ENCODE peak calls at places on chromosome 11, in six cellular contexts. G is fibroblast of mammary gland, O is ovary, T is cardiac fibroblast, Y is Peyer's patch, L is HepG2. J is an unnamed sample.

GRCh38 chr11:77633856-77634425 is 3.7 kb downstream of the CLNS1A start:
- DNase-seq in G (no peak), O (no peak), T (peak), Y (no peak), L (no peak), J (no peak)

GRCh38 chr11:47325271-47326041 is 27.0 kb downstream of the MYBPC3 start:
- DNase-seq in G (no peak), O (no peak), T (no peak), Y (peak), L (no peak), J (no peak)

GRCh38 chr11:63573881-63574855 is 11.0 kb upstream of the PLAAT2 start:
- DNase-seq in G (peak), O (peak), T (peak), Y (peak), L (peak), J (no peak)

GRCh38 chr11:131914299-131914902 is 544.0 kb downstream of the NTM start:
- DNase-seq in G (peak), O (no peak), T (peak), Y (no peak), L (no peak), J (no peak)

GRCh38 chr11:34644669-34645406 is 23.9 kb downstream of the EHF start:
- DNase-seq in G (peak), O (no peak), T (peak), Y (no peak), L (no peak), J (no peak)

GRCh38 chr11:100849009-100849913 is 162.2 kb downstream of the ARHGAP42 start:
- DNase-seq in G (peak), O (no peak), T (peak), Y (no peak), L (no peak), J (no peak)

GRCh38 chr11:9264381-9265210 is 554 bp downstream of the DENND5A start:
- DNase-seq in G (peak), O (peak), T (peak), Y (peak), L (no peak), J (peak)

GRCh38 chr11:66336234-66337102 is at the start of gene RIN1:
- DNase-seq in G (peak), O (peak), T (peak), Y (peak), L (peak), J (no peak)

GRCh38 chr11:128318856-128319474 is 268.4 kb downstream of the ETS1 start:
- DNase-seq in G (no peak), O (no peak), T (peak), Y (peak), L (no peak), J (no peak)

GRCh38 chr11:113296447-113297205 is 17.8 kb upstream of the TTC12 start:
- DNase-seq in G (no peak), O (peak), T (no peak), Y (no peak), L (no peak), J (no peak)

GRCh38 chr11:20023082-20023426 is 137.2 kb downstream of the DBX1 start:
- DNase-seq in G (no peak), O (no peak), T (no peak), Y (no peak), L (no peak), J (no peak)

GRCh38 chr11:127998421-127998820 is 588.9 kb downstream of the ETS1 start:
- DNase-seq in G (no peak), O (no peak), T (peak), Y (no peak), L (no peak), J (no peak)

GRCh38 chr11:72856551-72857342 is 42.5 kb downstream of the ATG16L2 start:
- DNase-seq in G (no peak), O (no peak), T (peak), Y (no peak), L (no peak), J (no peak)

GRCh38 chr11:65132988-65133700 is 1.2 kb downstream of the SYVN1 start:
- DNase-seq in G (no peak), O (peak), T (no peak), Y (peak), L (peak), J (no peak)

GRCh38 chr11:132126973-132127900 is 756.8 kb downstream of the NTM start:
- DNase-seq in G (peak), O (no peak), T (peak), Y (peak), L (peak), J (peak)

GRCh38 chr11:83865636-83866461 is 579.7 kb upstream of the CCDC90B start:
- DNase-seq in G (peak), O (no peak), T (peak), Y (no peak), L (no peak), J (no peak)

GRCh38 chr11:115168686-115169085 is 335.5 kb downstream of the CADM1 start:
- DNase-seq in G (no peak), O (no peak), T (no peak), Y (no peak), L (no peak), J (no peak)

GRCh38 chr11:86511086-86511551 is 136.4 kb downstream of the CCDC81 start:
- DNase-seq in G (peak), O (no peak), T (peak), Y (no peak), L (no peak), J (no peak)

GRCh38 chr11:19083166-19083565 is 22.6 kb upstream of the MRGPRX2 start:
- DNase-seq in G (no peak), O (no peak), T (no peak), Y (no peak), L (no peak), J (no peak)

GRCh38 chr11:19091366-19091765 is 25.6 kb upstream of the ZDHHC13 start:
- DNase-seq in G (no peak), O (no peak), T (peak), Y (no peak), L (no peak), J (no peak)

GRCh38 chr11:774873-775592 is 2.3 kb downstream of the GATD1 start:
- DNase-seq in G (peak), O (peak), T (peak), Y (no peak), L (no peak), J (no peak)

GRCh38 chr11:114169321-114169749 is 109.8 kb downstream of the ZBTB16 start:
- DNase-seq in G (peak), O (no peak), T (peak), Y (no peak), L (no peak), J (no peak)

GRCh38 chr11:358129-358805 is 11.0 kb upstream of the B4GALNT4 start:
- DNase-seq in G (no peak), O (peak), T (no peak), Y (no peak), L (no peak), J (no peak)

GRCh38 chr11:67439321-67440228 is 2.1 kb upstream of the PTPRCAP start:
- DNase-seq in G (no peak), O (peak), T (peak), Y (peak), L (peak), J (no peak)

GRCh38 chr11:441418-442274 is at the start of gene ANO9:
- DNase-seq in G (no peak), O (peak), T (no peak), Y (peak), L (peak), J (no peak)

GRCh38 chr11:102413497-102413896 is 39.1 kb downstream of the TMEM123 start:
- DNase-seq in G (no peak), O (no peak), T (no peak), Y (no peak), L (no peak), J (no peak)

GRCh38 chr11:21771097-21771496 is 421.8 kb upstream of the ANO5 start:
- DNase-seq in G (no peak), O (no peak), T (no peak), Y (no peak), L (no peak), J (no peak)

GRCh38 chr11:75548571-75549272 is 13.3 kb upstream of the SERPINH1 start:
- DNase-seq in G (no peak), O (no peak), T (no peak), Y (no peak), L (no peak), J (no peak)

GRCh38 chr11:111699579-111700156 is 66.5 kb downstream of the PPP2R1B start:
- DNase-seq in G (no peak), O (no peak), T (no peak), Y (no peak), L (no peak), J (no peak)

GRCh38 chr11:48095779-48096470 is 115.6 kb downstream of the PTPRJ start:
- DNase-seq in G (peak), O (peak), T (no peak), Y (no peak), L (no peak), J (no peak)

GRCh38 chr11:68302256-68303054 is 9.9 kb upstream of the LRP5 start:
- DNase-seq in G (peak), O (no peak), T (peak), Y (peak), L (peak), J (no peak)

GRCh38 chr11:46521947-46522681 is 71.7 kb downstream of the AMBRA1 start:
- DNase-seq in G (peak), O (no peak), T (peak), Y (no peak), L (no peak), J (no peak)

GRCh38 chr11:10414659-10415058 is 40.4 kb upstream of the AMPD3 start:
- DNase-seq in G (peak), O (no peak), T (peak), Y (peak), L (no peak), J (no peak)

GRCh38 chr11:73106347-73106746 is 35.8 kb downstream of the FCHSD2 start:
- DNase-seq in G (no peak), O (no peak), T (no peak), Y (no peak), L (no peak), J (no peak)

GRCh38 chr11:34075178-34075820 is 23.8 kb downstream of the CAPRIN1 start:
- DNase-seq in G (peak), O (no peak), T (peak), Y (no peak), L (no peak), J (no peak)

GRCh38 chr11:132493786-132494185 is 1038.5 kb downstream of the OPCML start:
- DNase-seq in G (no peak), O (no peak), T (no peak), Y (no peak), L (no peak), J (no peak)

GRCh38 chr11:2995893-2996554 is 3.9 kb upstream of the NAP1L4 start:
- DNase-seq in G (no peak), O (peak), T (no peak), Y (no peak), L (no peak), J (no peak)

DNA sequence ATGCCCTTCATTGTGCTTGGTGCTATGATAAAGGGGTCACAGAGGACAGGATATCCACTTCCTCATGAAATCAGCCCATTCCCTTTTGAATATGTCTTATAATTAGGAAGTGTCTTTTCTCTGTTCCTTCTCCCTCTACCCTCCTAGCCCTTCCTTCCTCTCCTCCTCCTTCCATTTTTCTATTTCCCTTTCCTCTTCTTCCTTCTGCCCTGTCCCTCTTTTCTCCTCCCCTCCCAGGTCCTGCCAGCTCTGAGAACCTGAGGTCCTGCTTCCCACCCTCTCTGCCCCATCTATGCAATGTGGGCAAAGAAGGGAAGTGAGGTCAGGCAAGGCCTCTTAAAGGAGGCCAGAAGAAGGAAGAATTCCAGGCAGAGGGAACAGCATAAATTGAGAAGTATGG is 7.8 kb upstream of the UBASH3B start:
- DNase-seq in G (no peak), O (no peak), T (no peak), Y (no peak), L (no peak), J (no peak)
- TF ChIP-seq CTCF in G (no peak), O (no peak), T (no peak), Y (no peak), L (no peak), J (no peak)

GRCh38 chr11:57324154-57324885 is 432 bp downstream of the TNKS1BP1 start:
- DNase-seq in G (peak), O (peak), T (peak), Y (no peak), L (no peak), J (no peak)

GRCh38 chr11:57325735-57326048 is 940 bp upstream of the TNKS1BP1 start:
- DNase-seq in G (no peak), O (no peak), T (no peak), Y (peak), L (no peak), J (no peak)

GRCh38 chr11:57323503-57324153 is 1.1 kb downstream of the TNKS1BP1 start:
- DNase-seq in G (peak), O (no peak), T (peak), Y (no peak), L (no peak), J (no peak)

GRCh38 chr11:57322881-57323467 is 1.8 kb downstream of the TNKS1BP1 start:
- DNase-seq in G (peak), O (no peak), T (no peak), Y (no peak), L (no peak), J (no peak)

DNA sequence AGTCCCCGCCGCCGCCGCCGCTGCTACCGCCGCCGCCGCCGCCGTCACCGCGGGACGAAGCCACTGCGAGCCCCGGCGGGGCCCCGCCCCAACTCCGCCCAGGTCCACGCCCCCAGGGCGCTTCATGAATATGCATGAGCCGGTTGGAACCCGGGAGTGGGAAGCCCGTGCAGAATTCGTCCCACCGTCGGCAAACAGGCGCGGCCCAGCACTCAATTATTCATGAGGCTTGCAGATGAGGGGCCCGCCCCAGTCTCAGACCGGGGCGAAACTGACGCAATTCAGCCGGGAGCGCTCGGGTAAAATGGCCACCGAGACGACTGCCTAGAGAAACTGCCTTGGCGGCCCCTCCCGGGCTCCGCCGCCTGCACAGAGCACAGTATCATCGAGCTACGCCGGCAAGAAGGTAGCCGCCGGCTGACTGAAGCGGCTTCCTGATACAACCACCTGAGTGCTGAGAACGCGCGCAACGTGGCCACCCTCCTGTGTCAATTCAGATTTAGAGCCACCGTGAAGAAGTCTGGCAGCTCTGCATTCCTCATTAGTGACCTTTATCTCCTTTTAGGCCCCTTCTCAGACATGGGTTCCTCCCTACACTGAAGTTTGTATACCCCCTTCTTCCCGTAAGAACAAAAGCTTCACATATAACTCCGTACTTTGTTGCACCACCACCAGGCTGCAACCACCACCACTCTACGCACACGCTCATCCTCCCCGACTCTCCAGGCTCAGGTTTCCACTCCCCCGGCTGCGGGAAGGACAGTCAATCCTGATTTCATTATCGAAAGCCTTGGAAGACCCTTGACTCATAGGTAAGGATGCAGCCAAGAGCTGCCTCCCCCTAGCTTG is at the start of gene TNKS1BP1:
- DNase-seq in G (peak), O (peak), T (peak), Y (peak), L (peak), J (peak)
- TF ChIP-seq CTCF in G (no peak), O (no peak), T (no peak), Y (no peak), L (no peak), J (no peak)

DNA sequence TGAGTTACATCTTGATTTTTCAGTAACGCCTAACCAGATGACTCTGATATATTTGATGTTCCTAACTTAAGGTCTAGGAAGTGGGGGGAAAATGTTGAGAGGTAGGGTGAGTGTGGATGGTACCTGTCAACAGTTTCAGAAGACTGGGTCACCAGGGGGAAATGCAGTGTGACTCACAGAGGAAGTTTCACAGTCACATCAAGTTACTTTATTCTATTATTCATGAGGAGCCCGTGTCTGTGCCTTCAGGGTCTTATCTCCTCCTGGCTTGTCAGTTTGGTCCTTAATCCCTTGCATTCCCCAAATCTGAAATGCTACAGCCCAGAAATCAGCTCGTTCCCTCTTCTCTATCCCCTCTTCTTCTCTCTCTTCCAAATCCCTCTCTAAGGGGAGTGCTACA is 4.7 kb upstream of the KCNE3 start:
- DNase-seq in G (no peak), O (no peak), T (no peak), Y (no peak), L (no peak), J (no peak)
- TF ChIP-seq CTCF in G (no peak), O (no peak), T (no peak), Y (no peak), L (no peak), J (no peak)

DNA sequence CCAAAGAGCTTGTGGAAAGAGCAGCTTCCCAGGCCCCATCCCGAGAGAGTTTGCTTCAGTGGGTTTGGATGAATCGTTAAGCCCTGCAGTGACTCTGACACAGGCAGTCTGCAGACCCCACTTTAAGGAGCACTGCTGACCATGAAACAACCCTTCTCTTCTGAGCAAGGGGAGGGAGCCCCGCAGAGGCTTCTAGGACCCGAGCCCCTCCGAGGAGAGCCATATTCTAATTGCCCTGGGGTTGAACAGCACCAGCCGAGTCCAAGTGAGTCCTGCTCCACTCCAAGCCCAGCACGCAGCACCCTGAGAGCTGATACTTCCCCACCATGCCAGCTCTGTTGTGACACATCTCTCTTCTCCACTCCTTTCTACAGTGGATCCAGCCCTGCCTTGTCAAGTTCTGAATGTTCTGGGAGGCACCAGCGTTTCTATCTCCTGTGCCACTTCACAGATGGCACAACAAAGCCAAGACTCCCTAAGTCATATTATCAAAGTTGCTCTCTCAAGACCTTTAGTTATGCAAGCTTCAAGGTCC is 10.4 kb downstream of the USP2 start:
- DNase-seq in G (no peak), O (no peak), T (no peak), Y (no peak), L (no peak), J (no peak)
- TF ChIP-seq CTCF in G (no peak), O (no peak), T (no peak), Y (no peak), L (no peak), J (no peak)

GRCh38 chr11:4493480-4493818 is 11.0 kb downstream of the OR52K1 start:
- DNase-seq in G (no peak), O (no peak), T (no peak), Y (no peak), L (no peak), J (no peak)
- TF ChIP-seq CTCF in G (no peak), O (peak), T (no peak), Y (no peak), L (no peak), J (no peak)

DNA sequence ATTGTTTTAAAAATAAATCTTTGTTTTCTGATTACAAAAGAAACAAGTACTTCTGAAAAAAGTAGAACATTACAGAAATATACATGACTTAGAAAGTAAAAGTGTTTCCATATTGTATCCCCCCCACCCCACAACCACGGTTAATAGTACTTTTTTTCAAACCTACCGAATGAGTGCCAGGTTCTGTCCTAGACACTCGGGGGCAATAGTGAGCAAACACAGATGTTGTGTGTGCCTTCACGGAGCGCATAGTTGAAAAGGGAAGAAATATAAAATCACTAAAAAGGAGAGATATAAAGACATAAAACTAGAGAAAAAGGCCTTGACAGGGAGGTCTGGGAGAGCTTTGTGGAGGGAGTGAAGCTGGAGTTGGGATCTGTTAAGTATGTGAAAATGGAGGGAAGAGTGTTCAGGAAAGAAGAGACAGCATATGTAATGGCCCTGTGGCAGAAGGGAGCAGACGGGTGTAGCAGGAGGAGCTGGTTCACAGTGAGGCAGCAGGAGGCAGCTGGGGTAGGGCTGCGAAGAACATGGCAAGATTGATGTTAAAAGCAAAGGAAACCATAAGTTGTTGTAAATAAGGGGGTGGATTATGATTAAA is 42.1 kb upstream of the ALX4 start:
- DNase-seq in G (peak), O (no peak), T (no peak), Y (no peak), L (no peak), J (no peak)
- TF ChIP-seq CTCF in G (peak), O (no peak), T (no peak), Y (no peak), L (no peak), J (no peak)

DNA sequence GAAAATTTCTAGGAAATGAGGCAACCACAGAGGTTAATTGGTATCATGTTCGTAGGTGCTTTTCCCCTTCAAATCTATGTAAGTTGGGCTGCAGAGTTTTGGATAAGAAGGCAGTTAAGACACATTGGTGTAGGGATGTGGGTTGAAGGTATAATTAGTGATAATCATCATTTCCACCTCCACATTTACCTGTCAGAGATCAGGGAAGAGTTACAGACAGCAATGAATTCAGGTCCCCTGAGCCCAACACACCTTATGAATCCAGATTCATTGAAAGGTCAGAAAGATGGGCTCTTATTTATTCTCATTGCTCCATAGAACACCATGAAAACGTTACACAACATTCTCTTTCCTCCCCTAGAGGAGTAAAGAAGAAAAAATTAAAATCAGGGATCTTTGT is 308.7 kb downstream of the C11orf87 start:
- DNase-seq in G (no peak), O (no peak), T (no peak), Y (no peak), L (no peak), J (no peak)
- TF ChIP-seq CTCF in G (no peak), O (no peak), T (no peak), Y (no peak), L (no peak), J (no peak)

J was measured in omental fat pad.